ENCODE peak calls at places on chromosomes 4 and X, in seven cellular contexts. W is prostate gland, Y is small intestine, N is fibroblast of mammary gland, T is thoracic aorta, B is PC-3, K is mammary epithelial cell. A is an unnamed sample.

GRCh38 chrX:71222929-71223328 is at the start of gene GJB1:
- DNase-seq in W (no peak), Y (no peak), N (no peak), T (no peak), B (no peak), K (no peak), A (no peak)

GRCh38 chr4:110614173-110614948 is 8.5 kb downstream of the PITX2 start:
- DNase-seq in W (no peak), Y (no peak), N (no peak), T (no peak), B (no peak), K (no peak), A (no peak)

GRCh38 chrX:2715066-2715600 is 24.0 kb downstream of the CD99 start:
- DNase-seq in W (no peak), Y (no peak), N (no peak), T (no peak), B (no peak), K (no peak), A (no peak)

GRCh38 chr4:48255130-48255958 is 14.3 kb downstream of the TEC start:
- DNase-seq in W (no peak), Y (no peak), N (no peak), T (no peak), B (no peak), K (no peak), A (no peak)

GRCh38 chr4:2786152-2786671 is 6.7 kb upstream of the SH3BP2 start:
- DNase-seq in W (no peak), Y (no peak), N (no peak), T (no peak), B (no peak), K (no peak), A (peak; percentile 22)

GRCh38 chrX:95640226-95640625 is 1044.4 kb upstream of the DIAPH2 start:
- DNase-seq in W (no peak), Y (no peak), N (no peak), T (no peak), B (no peak), K (no peak), A (no peak)

GRCh38 chr4:173334891-173335754 is 965 bp upstream of the HMGB2 start:
- DNase-seq in W (peak; percentile 60), Y (peak; percentile 87), N (peak; percentile 84), T (peak; percentile 7), B (peak; percentile 89), K (peak; percentile 86), A (peak; percentile 53)

GRCh38 chr4:153223418-153223792 is 19.2 kb downstream of the TRIM2 start:
- DNase-seq in W (no peak), Y (peak; percentile 32), N (no peak), T (no peak), B (no peak), K (peak; percentile 27), A (no peak)

GRCh38 chrX:134548844-134549205 is 88.9 kb downstream of the HPRT1 start:
- DNase-seq in W (no peak), Y (no peak), N (no peak), T (no peak), B (no peak), K (no peak), A (no peak)

GRCh38 chr4:119286377-119287002 is 35.4 kb downstream of the FABP2 start:
- DNase-seq in W (peak; percentile 25), Y (peak; percentile 56), N (peak; percentile 83), T (no peak), B (peak; percentile 62), K (peak; percentile 34), A (no peak)

GRCh38 chr4:182369211-182369610 is 126.0 kb downstream of the TENM3 start:
- DNase-seq in W (no peak), Y (no peak), N (peak; percentile 20), T (no peak), B (no peak), K (no peak), A (no peak)

GRCh38 chr4:172851534-172851933 is 317.1 kb upstream of the GALNT7 start:
- DNase-seq in W (no peak), Y (no peak), N (peak; percentile 59), T (no peak), B (peak; percentile 26), K (peak; percentile 62), A (no peak)

GRCh38 chr4:140556372-140557085 is 12.2 kb downstream of the UCP1 start:
- DNase-seq in W (no peak), Y (no peak), N (no peak), T (no peak), B (no peak), K (no peak), A (no peak)

GRCh38 chrX:38163193-38163592 is 57.5 kb downstream of the SRPX start:
- DNase-seq in W (no peak), Y (no peak), N (no peak), T (no peak), B (no peak), K (no peak), A (no peak)

GRCh38 chr4:125961626-125962025 is 646.9 kb downstream of the FAT4 start:
- DNase-seq in W (no peak), Y (no peak), N (no peak), T (no peak), B (no peak), K (no peak), A (no peak)

GRCh38 chr4:140046037-140046436 is 107.9 kb downstream of the MAML3 start:
- DNase-seq in W (no peak), Y (no peak), N (no peak), T (no peak), B (no peak), K (no peak), A (no peak)

GRCh38 chrX:30620980-30621716 is 32.1 kb upstream of the GK start:
- DNase-seq in W (no peak), Y (no peak), N (peak; percentile 93), T (no peak), B (peak; percentile 78), K (peak; percentile 76), A (no peak)

GRCh38 chr4:65983062-65983461 is 312.8 kb upstream of the EPHA5 start:
- DNase-seq in W (no peak), Y (no peak), N (peak; percentile 24), T (no peak), B (no peak), K (no peak), A (no peak)

GRCh38 chr4:60945641-60946040 is 254.5 kb upstream of the ADGRL3 start:
- DNase-seq in W (no peak), Y (no peak), N (no peak), T (no peak), B (peak; percentile 21), K (peak; percentile 1), A (no peak)

GRCh38 chr4:105147226-105148151 is 813 bp downstream of the TET2 start:
- DNase-seq in W (peak; percentile 46), Y (peak; percentile 45), N (peak; percentile 34), T (no peak), B (peak; percentile 22), K (peak; percentile 49), A (peak; percentile 32)

DNA sequence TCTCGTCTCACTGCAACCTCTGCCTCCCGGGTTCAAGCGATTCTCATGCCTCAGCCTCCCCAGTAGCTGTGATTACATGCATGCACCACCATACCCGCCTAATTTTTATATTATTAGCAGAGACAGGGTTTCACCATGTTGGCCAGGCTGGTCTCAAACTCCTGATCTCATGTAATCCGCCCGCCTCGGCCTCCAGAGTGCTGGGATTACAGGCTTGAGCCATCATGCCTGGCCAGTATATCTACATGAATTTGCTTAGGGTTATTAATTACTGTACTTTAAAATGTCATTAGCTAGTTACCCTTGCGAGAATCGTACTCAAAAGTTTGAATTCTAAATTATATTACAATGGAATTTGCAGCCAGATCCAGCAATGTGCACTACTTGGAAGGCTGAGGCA is 8.9 kb downstream of the CPEB2 start:
- DNase-seq in W (no peak), Y (no peak), N (no peak), T (no peak), B (no peak), K (no peak), A (no peak)
- H3K4me3 ChIP-seq in W (no peak overlapping the region), Y (no peak overlapping the region), N (no peak overlapping the region), T (no peak overlapping the region), B (no peak overlapping the region), K (no peak overlapping the region), A (no peak overlapping the region)

GRCh38 chr4:159504634-159505033 is 401.8 kb downstream of the RAPGEF2 start:
- DNase-seq in W (no peak), Y (no peak), N (peak; percentile 30), T (no peak), B (no peak), K (no peak), A (no peak)
- H3K4me3 ChIP-seq in W (no peak overlapping the region), Y (no peak overlapping the region), N (no peak overlapping the region), T (no peak overlapping the region), B (no peak overlapping the region), K (no peak overlapping the region), A (no peak overlapping the region)

GRCh38 chr4:147286846-147287587 is 193.9 kb upstream of the EDNRA start:
- DNase-seq in W (no peak), Y (no peak), N (no peak), T (no peak), B (no peak), K (peak; percentile 46), A (no peak)
- H3K4me3 ChIP-seq in W (no peak overlapping the region), Y (no peak overlapping the region), N (no peak overlapping the region), T (no peak overlapping the region), B (no peak overlapping the region), K (no peak overlapping the region), A (no peak overlapping the region)

GRCh38 chr4:121070696-121071639 is 1.4 kb downstream of the NDNF start:
- DNase-seq in W (no peak), Y (no peak), N (peak; percentile 47), T (no peak), B (no peak), K (no peak), A (no peak)
- H3K4me3 ChIP-seq in W (peak overlapping the region; percentile 42), Y (peak overlapping the region; percentile 28), N (peak overlapping the region; percentile 52), T (peak overlapping the region; percentile 75), B (no peak overlapping the region), K (no peak overlapping the region), A (peak overlapping the region; percentile 57)

GRCh38 chr4:37546586-37546985 is 139.6 kb downstream of the RELL1 start:
- DNase-seq in W (no peak), Y (no peak), N (no peak), T (no peak), B (no peak), K (no peak), A (no peak)
- H3K4me3 ChIP-seq in W (no peak overlapping the region), Y (no peak overlapping the region), N (no peak overlapping the region), T (no peak overlapping the region), B (no peak overlapping the region), K (no peak overlapping the region), A (no peak overlapping the region)

GRCh38 chrX:154751121-154751668 is 318 bp upstream of the GAB3 start:
- DNase-seq in W (no peak), Y (no peak), N (no peak), T (no peak), B (no peak), K (no peak), A (no peak)
- H3K4me3 ChIP-seq in W (peak overlapping the region; percentile 32), Y (peak overlapping the region; percentile 62), N (peak overlapping the region; percentile 44), T (peak overlapping the region; percentile 81), B (no peak overlapping the region), K (no peak overlapping the region), A (peak overlapping the region; percentile 47)

GRCh38 chr4:148376151-148376550 is 66.1 kb downstream of the NR3C2 start:
- DNase-seq in W (peak; percentile 25), Y (peak; percentile 83), N (no peak), T (no peak), B (peak; percentile 85), K (peak; percentile 62), A (peak; percentile 80)
- H3K4me3 ChIP-seq in W (no peak overlapping the region), Y (no peak overlapping the region), N (no peak overlapping the region), T (peak overlapping the region; percentile 62), B (peak overlapping the region; percentile 27), K (no peak overlapping the region), A (peak overlapping the region; percentile 24)

A was measured in stomach.